ENCODE peak calls at places on chromosomes 1 and 21, in six cellular contexts. K is effector memory CD4-positive, alpha-beta T cell; C is AG04450; O is cerebellar cortex; S is aorta; G is SW480. X is an unnamed sample.
A peak's percentile ranks its signal among the peaks of the same experiment; 100 is the strongest.

GRCh38 chr1:13723810-13724209 is 23.8 kb downstream of the PRDM2 start:
- DNase-seq in K (no peak), C (no peak), O (no peak), S (no peak), G (no peak), X (no peak)

GRCh38 chr1:77762072-77762476 is 2.4 kb upstream of the USP33 start:
- DNase-seq in K (no peak), C (peak; percentile 18), O (no peak), S (no peak), G (peak; percentile 33), X (no peak)

GRCh38 chr1:16615253-16616252 is 2.2 kb upstream of the NBPF1 start:
- DNase-seq in K (no peak), C (no peak), O (no peak), S (peak; percentile 80), G (no peak), X (no peak)

GRCh38 chr1:176820292-176821056 is 344.0 kb downstream of the ASTN1 start:
- DNase-seq in K (no peak), C (no peak), O (no peak), S (no peak), G (no peak), X (no peak)

GRCh38 chr1:26717066-26717465 is 21.3 kb downstream of the ARID1A start:
- DNase-seq in K (no peak), C (no peak), O (no peak), S (no peak), G (no peak), X (no peak)

GRCh38 chr1:173448945-173449344 is 28.2 kb upstream of the PRDX6 start:
- DNase-seq in K (no peak), C (no peak), O (no peak), S (no peak), G (no peak), X (no peak)

GRCh38 chr1:153572569-153573015 is 6.9 kb upstream of the S100A2 start:
- DNase-seq in K (no peak), C (no peak), O (peak; percentile 76), S (peak; percentile 90), G (peak; percentile 86), X (no peak)

GRCh38 chr1:225998560-225999226 is 450 bp downstream of the SDE2 start:
- DNase-seq in K (no peak), C (no peak), O (peak; percentile 11), S (no peak), G (no peak), X (no peak)

GRCh38 chr1:41683681-41684500 is 199.4 kb upstream of the EDN2 start:
- DNase-seq in K (no peak), C (no peak), O (no peak), S (no peak), G (peak; percentile 70), X (no peak)

GRCh38 chr1:115302390-115302961 is 35.6 kb downstream of the NGF start:
- DNase-seq in K (no peak), C (peak; percentile 75), O (no peak), S (no peak), G (no peak), X (peak; percentile 91)

GRCh38 chr1:41738475-41738874 is 180.2 kb downstream of the HIVEP3 start:
- DNase-seq in K (no peak), C (no peak), O (no peak), S (no peak), G (no peak), X (no peak)

GRCh38 chr1:50476800-50477199 is 53.6 kb upstream of the DMRTA2 start:
- DNase-seq in K (no peak), C (no peak), O (no peak), S (no peak), G (no peak), X (no peak)

GRCh38 chr1:81155131-81155530 is 645.6 kb upstream of the ADGRL2 start:
- DNase-seq in K (no peak), C (no peak), O (no peak), S (no peak), G (no peak), X (peak; percentile 63)

GRCh38 chr1:69737527-69738176 is 169.9 kb downstream of the LRRC7 start:
- DNase-seq in K (no peak), C (peak; percentile 37), O (peak; percentile 42), S (no peak), G (peak; percentile 46), X (peak; percentile 9)

GRCh38 chr21:36005018-36005417 is 55.3 kb downstream of the SETD4 start:
- DNase-seq in K (no peak), C (no peak), O (no peak), S (no peak), G (no peak), X (no peak)

GRCh38 chr1:24373044-24373443 is 40.5 kb downstream of the STPG1 start:
- DNase-seq in K (no peak), C (no peak), O (no peak), S (no peak), G (no peak), X (no peak)

GRCh38 chr1:110672753-110673108 is 2.0 kb downstream of the KCNA3 start:
- DNase-seq in K (peak; percentile 13), C (no peak), O (peak; percentile 31), S (no peak), G (no peak), X (no peak)

GRCh38 chr1:189803364-189803763 is 674.3 kb downstream of the BRINP3 start:
- DNase-seq in K (no peak), C (no peak), O (no peak), S (no peak), G (no peak), X (no peak)

GRCh38 chr1:65431111-65431705 is 10.7 kb downstream of the LEPR start:
- DNase-seq in K (no peak), C (no peak), O (peak; percentile 54), S (no peak), G (peak; percentile 33), X (no peak)

GRCh38 chr1:168092566-168093355 is 44.0 kb downstream of the GPR161 start:
- DNase-seq in K (no peak), C (no peak), O (peak; percentile 49), S (no peak), G (peak; percentile 30), X (no peak)

GRCh38 chr1:207883660-207884245 is 27.2 kb downstream of the CD34 start:
- DNase-seq in K (no peak), C (no peak), O (no peak), S (no peak), G (no peak), X (no peak)

GRCh38 chr21:21232320-21232719 is 234.1 kb downstream of the NCAM2 start:
- DNase-seq in K (no peak), C (peak; percentile 29), O (peak; percentile 17), S (no peak), G (peak; percentile 50), X (peak; percentile 3)

GRCh38 chr1:94048413-94049164 is 72.4 kb downstream of the ABCA4 start:
- DNase-seq in K (no peak), C (no peak), O (no peak), S (no peak), G (no peak), X (no peak)

GRCh38 chr21:44337428-44337827 is 1.8 kb downstream of the CFAP410 start:
- DNase-seq in K (no peak), C (no peak), O (no peak), S (no peak), G (no peak), X (no peak)

GRCh38 chr1:202268032-202268431 is 73.7 kb downstream of the UBE2T start:
- DNase-seq in K (no peak), C (no peak), O (no peak), S (no peak), G (no peak), X (no peak)

GRCh38 chr1:21759818-21760217 is 23.1 kb downstream of the USP48 start:
- DNase-seq in K (no peak), C (no peak), O (no peak), S (no peak), G (no peak), X (no peak)

GRCh38 chr1:67987046-67987799 is 63.2 kb downstream of the DIRAS3 start:
- DNase-seq in K (no peak), C (peak; percentile 63), O (no peak), S (no peak), G (no peak), X (peak; percentile 77)

GRCh38 chr1:221778535-221779142 is 36.8 kb upstream of the DUSP10 start:
- DNase-seq in K (no peak), C (no peak), O (no peak), S (no peak), G (no peak), X (no peak)

GRCh38 chr1:90593312-90593711 is 123.8 kb downstream of the BARHL2 start:
- DNase-seq in K (no peak), C (no peak), O (no peak), S (no peak), G (no peak), X (no peak)

GRCh38 chr1:207500306-207500705 is 4.3 kb downstream of the CR1 start:
- DNase-seq in K (no peak), C (no peak), O (no peak), S (no peak), G (no peak), X (no peak)

GRCh38 chr1:150528196-150528595 is 12.6 kb downstream of the FALEC start:
- DNase-seq in K (no peak), C (peak; percentile 47), O (no peak), S (no peak), G (no peak), X (no peak)

GRCh38 chr1:47440849-47441170 is 3.0 kb downstream of the FOXD2 start:
- DNase-seq in K (no peak), C (no peak), O (no peak), S (no peak), G (no peak), X (no peak)

GRCh38 chr1:206447079-206447780 is 23.0 kb upstream of the IKBKE start:
- DNase-seq in K (no peak), C (no peak), O (peak; percentile 54), S (no peak), G (no peak), X (no peak)